ENCODE peak calls at places on chromosomes 11 and 22, in ten cellular contexts. One of them, this sample, is unnamed.
A peak's percentile ranks its signal among the peaks of the same experiment; 100 is the strongest.

GRCh38 chr11:45921561-45922424 is 663 bp upstream of the LARGE2 start:
- DNase-seq in hepatocyte: peak; percentile 82
- DNase-seq in ovary: peak; percentile 58
- DNase-seq in psoas muscle: peak; percentile 47
- DNase-seq in thoracic aorta: no peak
- DNase-seq in kidney: peak; percentile 86
- DNase-seq in CD8-positive, alpha-beta T cell: no peak
- DNase-seq in mammary epithelial cell: no peak
- DNase-seq in vagina: no peak
- DNase-seq in Caco-2: peak; percentile 98
- DNase-seq in this sample: no peak

GRCh38 chr11:20065040-20065805 is 95.1 kb downstream of the DBX1 start:
- DNase-seq in thoracic aorta: no peak
- DNase-seq in vagina: no peak
- DNase-seq in CD8-positive, alpha-beta T cell: no peak
- DNase-seq in Caco-2: no peak
- DNase-seq in kidney: no peak
- DNase-seq in ovary: no peak
- DNase-seq in psoas muscle: no peak
- DNase-seq in mammary epithelial cell: no peak
- DNase-seq in hepatocyte: no peak
- DNase-seq in this sample: no peak

GRCh38 chr22:50696251-50696798 is 23.7 kb downstream of the SHANK3 start:
- DNase-seq in Caco-2: no peak
- DNase-seq in kidney: no peak
- DNase-seq in ovary: no peak
- DNase-seq in psoas muscle: no peak
- DNase-seq in mammary epithelial cell: peak; percentile 21
- DNase-seq in thoracic aorta: no peak
- DNase-seq in CD8-positive, alpha-beta T cell: no peak
- DNase-seq in hepatocyte: no peak
- DNase-seq in vagina: no peak
- DNase-seq in this sample: peak; percentile 20

GRCh38 chr22:37060801-37061610 is 9.5 kb downstream of the KCTD17 start:
- DNase-seq in kidney: peak; percentile 69
- DNase-seq in hepatocyte: no peak
- DNase-seq in CD8-positive, alpha-beta T cell: no peak
- DNase-seq in Caco-2: no peak
- DNase-seq in ovary: peak; percentile 23
- DNase-seq in psoas muscle: no peak
- DNase-seq in vagina: no peak
- DNase-seq in thoracic aorta: no peak
- DNase-seq in mammary epithelial cell: no peak
- DNase-seq in this sample: no peak

GRCh38 chr11:35126000-35126878 is 12.7 kb upstream of the CD44 start:
- DNase-seq in CD8-positive, alpha-beta T cell: no peak
- DNase-seq in psoas muscle: no peak
- DNase-seq in Caco-2: no peak
- DNase-seq in thoracic aorta: no peak
- DNase-seq in hepatocyte: no peak
- DNase-seq in kidney: no peak
- DNase-seq in mammary epithelial cell: no peak
- DNase-seq in vagina: no peak
- DNase-seq in ovary: no peak
- DNase-seq in this sample: no peak

GRCh38 chr11:831132-831864 is 1.5 kb upstream of the CD151 start:
- DNase-seq in thoracic aorta: no peak
- DNase-seq in CD8-positive, alpha-beta T cell: no peak
- DNase-seq in psoas muscle: no peak
- DNase-seq in kidney: no peak
- DNase-seq in hepatocyte: no peak
- DNase-seq in Caco-2: no peak
- DNase-seq in vagina: no peak
- DNase-seq in mammary epithelial cell: no peak
- DNase-seq in ovary: no peak
- DNase-seq in this sample: peak; percentile 46

GRCh38 chr22:30310881-30311771 is 15.6 kb downstream of the TBC1D10A start:
- DNase-seq in ovary: peak; percentile 88
- DNase-seq in Caco-2: no peak
- DNase-seq in thoracic aorta: peak; percentile 63
- DNase-seq in mammary epithelial cell: peak; percentile 61
- DNase-seq in vagina: no peak
- DNase-seq in psoas muscle: peak; percentile 76
- DNase-seq in CD8-positive, alpha-beta T cell: no peak
- DNase-seq in hepatocyte: no peak
- DNase-seq in kidney: peak; percentile 89
- DNase-seq in this sample: no peak

GRCh38 chr11:6438979-6439571 is 1.7 kb downstream of the HPX start:
- DNase-seq in CD8-positive, alpha-beta T cell: peak; percentile 34
- DNase-seq in vagina: no peak
- DNase-seq in kidney: no peak
- DNase-seq in mammary epithelial cell: peak; percentile 41
- DNase-seq in psoas muscle: no peak
- DNase-seq in ovary: no peak
- DNase-seq in hepatocyte: peak; percentile 77
- DNase-seq in Caco-2: peak; percentile 65
- DNase-seq in thoracic aorta: no peak
- DNase-seq in this sample: peak; percentile 53

GRCh38 chr11:26522912-26523610 is 49.0 kb downstream of the MUC15 start:
- DNase-seq in Caco-2: peak; percentile 28
- DNase-seq in thoracic aorta: no peak
- DNase-seq in CD8-positive, alpha-beta T cell: no peak
- DNase-seq in hepatocyte: peak; percentile 30
- DNase-seq in kidney: no peak
- DNase-seq in psoas muscle: no peak
- DNase-seq in ovary: no peak
- DNase-seq in vagina: no peak
- DNase-seq in mammary epithelial cell: peak; percentile 25
- DNase-seq in this sample: no peak

GRCh38 chr22:26481694-26482093 is 1.9 kb downstream of the HPS4 start:
- DNase-seq in vagina: no peak
- DNase-seq in mammary epithelial cell: no peak
- DNase-seq in thoracic aorta: no peak
- DNase-seq in Caco-2: no peak
- DNase-seq in hepatocyte: no peak
- DNase-seq in ovary: no peak
- DNase-seq in CD8-positive, alpha-beta T cell: no peak
- DNase-seq in psoas muscle: no peak
- DNase-seq in kidney: no peak
- DNase-seq in this sample: no peak

GRCh38 chr22:28348613-28349012 is 331.0 kb downstream of the TTC28 start:
- DNase-seq in Caco-2: no peak
- DNase-seq in hepatocyte: no peak
- DNase-seq in psoas muscle: no peak
- DNase-seq in kidney: no peak
- DNase-seq in mammary epithelial cell: no peak
- DNase-seq in ovary: no peak
- DNase-seq in CD8-positive, alpha-beta T cell: no peak
- DNase-seq in vagina: no peak
- DNase-seq in thoracic aorta: no peak
- DNase-seq in this sample: no peak

GRCh38 chr11:103433976-103434375 is 324.8 kb downstream of the DYNC2H1 start:
- DNase-seq in vagina: no peak
- DNase-seq in mammary epithelial cell: no peak
- DNase-seq in hepatocyte: no peak
- DNase-seq in ovary: no peak
- DNase-seq in psoas muscle: no peak
- DNase-seq in kidney: no peak
- DNase-seq in CD8-positive, alpha-beta T cell: no peak
- DNase-seq in thoracic aorta: no peak
- DNase-seq in Caco-2: no peak
- DNase-seq in this sample: no peak

GRCh38 chr11:35735411-35735810 is 72.8 kb downstream of the TRIM44 start:
- DNase-seq in Caco-2: no peak
- DNase-seq in vagina: no peak
- DNase-seq in ovary: no peak
- DNase-seq in CD8-positive, alpha-beta T cell: no peak
- DNase-seq in mammary epithelial cell: no peak
- DNase-seq in thoracic aorta: no peak
- DNase-seq in psoas muscle: no peak
- DNase-seq in hepatocyte: no peak
- DNase-seq in kidney: no peak
- DNase-seq in this sample: no peak

DNA sequence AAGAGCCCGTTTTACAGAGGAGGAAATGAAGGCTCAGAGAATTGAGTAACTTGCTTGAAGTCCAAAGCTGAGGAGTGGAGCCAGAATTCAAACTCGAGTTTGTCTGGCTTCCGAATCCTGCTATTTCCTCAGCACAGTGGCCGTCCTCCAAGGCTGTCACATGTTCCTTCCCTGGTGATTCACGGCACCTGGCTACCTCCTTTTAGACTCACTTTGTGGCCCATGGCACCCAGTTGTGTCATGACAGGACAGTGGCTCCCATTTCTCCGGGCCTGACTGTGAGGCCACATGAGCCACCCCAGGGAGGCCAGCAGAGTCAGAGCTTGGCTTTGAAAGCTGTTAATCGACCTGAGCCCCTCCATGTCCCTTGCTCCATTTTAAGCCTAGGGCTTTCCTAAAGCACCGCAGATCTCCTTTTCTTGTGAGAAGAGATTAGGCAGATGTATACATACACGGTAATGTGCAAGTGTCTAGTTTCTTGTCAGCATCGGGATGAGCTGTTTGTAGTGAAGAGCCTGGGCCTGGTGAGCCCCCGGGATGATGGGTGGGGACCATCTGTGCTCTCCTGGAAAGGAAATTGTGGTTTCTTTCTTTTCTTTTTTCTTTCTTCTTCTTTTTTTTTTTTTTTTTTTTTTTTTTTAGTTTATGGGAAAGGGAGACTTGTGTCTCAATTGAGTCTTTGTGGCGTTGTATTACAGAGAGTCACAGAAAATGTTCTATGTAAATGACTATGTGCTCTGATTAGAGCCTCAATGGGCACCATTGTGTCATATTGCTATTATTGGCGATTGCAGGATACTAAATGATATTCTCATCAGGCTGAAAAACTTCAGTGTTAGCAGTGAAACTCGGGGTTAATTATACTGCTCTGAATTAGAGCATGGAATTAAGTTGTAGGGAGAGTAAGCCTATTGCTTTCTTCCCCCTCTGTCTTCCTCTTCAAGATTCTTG is 54.8 kb downstream of the PTPRJ start:
- DNase-seq in ovary: no peak
- DNase-seq in mammary epithelial cell: no peak
- DNase-seq in kidney: peak; percentile 46
- DNase-seq in Caco-2: no peak
- DNase-seq in CD8-positive, alpha-beta T cell: no peak
- DNase-seq in vagina: no peak
- DNase-seq in hepatocyte: no peak
- DNase-seq in thoracic aorta: peak; percentile 51
- DNase-seq in psoas muscle: peak; percentile 92
- DNase-seq in this sample: no peak
- H3K4me1 ChIP-seq in ovary: no peaks in the 10 kb centered on the region
- H3K4me1 ChIP-seq in mammary epithelial cell: no peaks in the 10 kb centered on the region
- H3K4me1 ChIP-seq in kidney: peaks cover 30% of the 10 kb centered on the region
- H3K4me1 ChIP-seq in Caco-2: no peaks in the 10 kb centered on the region
- H3K4me1 ChIP-seq in CD8-positive, alpha-beta T cell: peaks cover 44% of the 10 kb centered on the region
- H3K4me1 ChIP-seq in vagina: peaks cover 11% of the 10 kb centered on the region
- H3K4me1 ChIP-seq in hepatocyte: peaks cover 3% of the 10 kb centered on the region
- H3K4me1 ChIP-seq in thoracic aorta: peaks cover 12% of the 10 kb centered on the region
- H3K4me1 ChIP-seq in psoas muscle: peaks cover 40% of the 10 kb centered on the region
- H3K4me1 ChIP-seq in this sample: no peaks in the 10 kb centered on the region

GRCh38 chr11:67615455-67616430 is 9.0 kb downstream of the NDUFV1 start:
- DNase-seq in ovary: no peak
- DNase-seq in kidney: no peak
- DNase-seq in thoracic aorta: no peak
- DNase-seq in psoas muscle: peak; percentile 74
- DNase-seq in mammary epithelial cell: no peak
- DNase-seq in vagina: no peak
- DNase-seq in Caco-2: peak; percentile 78
- DNase-seq in hepatocyte: peak; percentile 43
- DNase-seq in CD8-positive, alpha-beta T cell: peak; percentile 47
- DNase-seq in this sample: peak; percentile 73
- TF ChIP-seq CTCF in ovary: no peak
- TF ChIP-seq CTCF in kidney: peak; percentile 31
- TF ChIP-seq CTCF in thoracic aorta: peak; percentile 37
- TF ChIP-seq CTCF in psoas muscle: peak; percentile 58
- TF ChIP-seq CTCF in mammary epithelial cell: peak; percentile 70
- TF ChIP-seq CTCF in vagina: no peak
- TF ChIP-seq CTCF in Caco-2: peak; percentile 66
- TF ChIP-seq CTCF in hepatocyte: peak; percentile 29
- TF ChIP-seq CTCF in CD8-positive, alpha-beta T cell: no peak
- TF ChIP-seq CTCF in this sample: peak; percentile 71

GRCh38 chr11:85854557-85855340 is 434 bp upstream of the CCDC83 start:
- DNase-seq in mammary epithelial cell: peak; percentile 89
- DNase-seq in ovary: peak; percentile 88
- DNase-seq in psoas muscle: peak; percentile 94
- DNase-seq in Caco-2: peak; percentile 99
- DNase-seq in thoracic aorta: peak; percentile 39
- DNase-seq in vagina: peak; percentile 92
- DNase-seq in hepatocyte: peak; percentile 96
- DNase-seq in CD8-positive, alpha-beta T cell: peak; percentile 91
- DNase-seq in kidney: peak; percentile 98
- DNase-seq in this sample: peak; percentile 93
- H3K4me3 ChIP-seq in mammary epithelial cell: peak overlapping the region; percentile 61
- H3K4me3 ChIP-seq in ovary: peak overlapping the region; percentile 61
- H3K4me3 ChIP-seq in psoas muscle: peak overlapping the region; percentile 72
- H3K4me3 ChIP-seq in Caco-2: peak overlapping the region; percentile 75
- H3K4me3 ChIP-seq in thoracic aorta: peak overlapping the region; percentile 72
- H3K4me3 ChIP-seq in vagina: peak overlapping the region; percentile 63
- H3K4me3 ChIP-seq in hepatocyte: peak overlapping the region; percentile 46
- H3K4me3 ChIP-seq in CD8-positive, alpha-beta T cell: peak overlapping the region; percentile 64
- H3K4me3 ChIP-seq in kidney: peak overlapping the region; percentile 74
- H3K4me3 ChIP-seq in this sample: peak overlapping the region; percentile 63

GRCh38 chr11:128310005-128310404 is 277.4 kb downstream of the ETS1 start:
- DNase-seq in psoas muscle: no peak
- DNase-seq in ovary: no peak
- DNase-seq in Caco-2: no peak
- DNase-seq in thoracic aorta: no peak
- DNase-seq in hepatocyte: no peak
- DNase-seq in vagina: no peak
- DNase-seq in mammary epithelial cell: no peak
- DNase-seq in CD8-positive, alpha-beta T cell: no peak
- DNase-seq in kidney: no peak
- DNase-seq in this sample: no peak

GRCh38 chr11:128310676-128311445 is 276.5 kb downstream of the ETS1 start:
- DNase-seq in psoas muscle: no peak
- DNase-seq in mammary epithelial cell: peak; percentile 12
- DNase-seq in CD8-positive, alpha-beta T cell: peak; percentile 19
- DNase-seq in ovary: no peak
- DNase-seq in kidney: no peak
- DNase-seq in vagina: no peak
- DNase-seq in hepatocyte: no peak
- DNase-seq in Caco-2: no peak
- DNase-seq in thoracic aorta: no peak
- DNase-seq in this sample: no peak

GRCh38 chr11:128313931-128314330 is 273.4 kb downstream of the ETS1 start:
- DNase-seq in kidney: no peak
- DNase-seq in hepatocyte: no peak
- DNase-seq in thoracic aorta: no peak
- DNase-seq in Caco-2: no peak
- DNase-seq in CD8-positive, alpha-beta T cell: no peak
- DNase-seq in vagina: no peak
- DNase-seq in ovary: no peak
- DNase-seq in mammary epithelial cell: no peak
- DNase-seq in psoas muscle: no peak
- DNase-seq in this sample: no peak

GRCh38 chr11:128308793-128309192 is 278.6 kb downstream of the ETS1 start:
- DNase-seq in ovary: no peak
- DNase-seq in kidney: no peak
- DNase-seq in CD8-positive, alpha-beta T cell: no peak
- DNase-seq in mammary epithelial cell: no peak
- DNase-seq in psoas muscle: no peak
- DNase-seq in Caco-2: no peak
- DNase-seq in hepatocyte: no peak
- DNase-seq in vagina: no peak
- DNase-seq in thoracic aorta: no peak
- DNase-seq in this sample: no peak

GRCh38 chr11:128311742-128312719 is 275.3 kb downstream of the ETS1 start:
- DNase-seq in vagina: no peak
- DNase-seq in CD8-positive, alpha-beta T cell: no peak
- DNase-seq in hepatocyte: no peak
- DNase-seq in ovary: no peak
- DNase-seq in psoas muscle: no peak
- DNase-seq in mammary epithelial cell: no peak
- DNase-seq in thoracic aorta: no peak
- DNase-seq in Caco-2: no peak
- DNase-seq in kidney: no peak
- DNase-seq in this sample: no peak
- H3K4me1 ChIP-seq in vagina: no peaks in the 10 kb centered on the region
- H3K4me1 ChIP-seq in CD8-positive, alpha-beta T cell: peaks cover 51% of the 10 kb centered on the region
- H3K4me1 ChIP-seq in hepatocyte: no peaks in the 10 kb centered on the region
- H3K4me1 ChIP-seq in ovary: no peaks in the 10 kb centered on the region
- H3K4me1 ChIP-seq in psoas muscle: no peaks in the 10 kb centered on the region
- H3K4me1 ChIP-seq in mammary epithelial cell: no peaks in the 10 kb centered on the region
- H3K4me1 ChIP-seq in thoracic aorta: no peaks in the 10 kb centered on the region
- H3K4me1 ChIP-seq in Caco-2: no peaks in the 10 kb centered on the region
- H3K4me1 ChIP-seq in kidney: no peaks in the 10 kb centered on the region
- H3K4me1 ChIP-seq in this sample: peaks cover 3% of the 10 kb centered on the region